ENCODE peak calls at places on chromosome 21, in eight cellular contexts. K is stimulated activated CD8-positive, alpha-beta memory T cell treated with anti-CD3 and anti-CD28 coated beads, Interleukin-4, amount 100 ng/mL, for 24 hours; G is stimulated activated CD4-positive, alpha-beta T cell treated with anti-CD3 and anti-CD28 coated beads, Interleukin-15, amount 100 ng/mL, for 24 hours; J is ELR; U is foreskin fibroblast; N is AG08396; Y is activated naive CD4-positive, alpha-beta T cell treated with Interleukin-2 at 50 U/mL for 16 hours; F is astrocyte of the spinal cord. P is an unnamed sample.

GRCh38 chr21:44089001-44089911 is 17.9 kb upstream of the PWP2 start:
- DNase-seq in Y (peak; percentile 26), J (no peak), F (no peak), U (no peak), N (no peak), K (no peak), G (peak; percentile 32), P (no peak)

GRCh38 chr21:29885491-29885890 is 54.3 kb downstream of the GRIK1 start:
- DNase-seq in F (no peak), U (no peak), Y (no peak), G (no peak), K (no peak), J (no peak), N (no peak), P (no peak)

GRCh38 chr21:16454371-16454770 is 724.6 kb downstream of the USP25 start:
- DNase-seq in K (no peak), Y (no peak), G (no peak), F (peak; percentile 32), N (no peak), U (no peak), J (peak; percentile 19), P (peak; percentile 42)

GRCh38 chr21:37341254-37341960 is 25.2 kb upstream of the DYRK1A start:
- DNase-seq in J (peak; percentile 89), N (no peak), G (no peak), U (peak; percentile 43), Y (no peak), K (no peak), F (no peak), P (peak; percentile 9)

GRCh38 chr21:44845418-44846200 is 27.7 kb upstream of the SUMO3 start:
- DNase-seq in K (peak; percentile 54), F (peak; percentile 48), N (peak; percentile 82), U (peak; percentile 33), J (peak; percentile 77), Y (peak; percentile 57), G (peak; percentile 86), P (peak; percentile 53)

GRCh38 chr21:43944757-43945156 is 67.4 kb upstream of the TRAPPC10 start:
- DNase-seq in J (no peak), K (no peak), F (no peak), G (no peak), N (no peak), U (no peak), Y (no peak), P (no peak)

GRCh38 chr21:45404726-45405270 is at the start of gene COL18A1:
- DNase-seq in J (peak; percentile 65), G (peak; percentile 64), K (no peak), N (peak; percentile 89), U (no peak), Y (peak; percentile 34), F (peak; percentile 33), P (peak; percentile 56)

GRCh38 chr21:46205121-46205520 is 20.9 kb upstream of the SPATC1L start:
- DNase-seq in J (no peak), Y (no peak), U (no peak), N (no peak), G (no peak), K (no peak), F (no peak), P (no peak)

GRCh38 chr21:46065215-46065992 is 32.5 kb upstream of the COL6A2 start:
- DNase-seq in F (peak; percentile 84), G (no peak), K (no peak), U (no peak), N (peak; percentile 86), Y (no peak), J (peak; percentile 55), P (peak; percentile 73)

P was measured in fibroblast of lung.